ENCODE peak calls at places on chromosomes 1 and 21, in ten cellular contexts. T is HT1080; C is AG09309; Y is neural progenitor cell; R is lung; O is neural crest cell; M is activated T-cell treated with anti-CD3 and anti-CD28 coated beads for 4 hours; J is activated naive CD8-positive, alpha-beta T cell treated with anti-CD3 and anti-CD28 coated beads, Interleukin-2, amount 50 U/mL, for 24 hours; U is substantia nigra; N is NCI-H460. H is an unnamed sample.

GRCh38 chr1:27306071-27306470 is 15.9 kb upstream of the TMEM222 start:
- DNase-seq in R (no peak), M (no peak), J (no peak), C (no peak), U (no peak), T (no peak), N (no peak), Y (no peak), O (no peak), H (no peak)

GRCh38 chr1:218069180-218069579 is 215.9 kb upstream of the RRP15 start:
- DNase-seq in Y (no peak), U (no peak), O (no peak), R (no peak), J (no peak), N (no peak), C (no peak), T (no peak), M (no peak), H (no peak)

GRCh38 chr1:155295183-155295941 is 5.9 kb downstream of the PKLR start:
- DNase-seq in R (no peak), M (no peak), O (no peak), C (no peak), J (no peak), Y (no peak), T (no peak), N (no peak), U (no peak), H (no peak)

GRCh38 chr1:86940599-86940998 is 26.2 kb downstream of the HS2ST1 start:
- DNase-seq in Y (no peak), U (no peak), N (no peak), C (no peak), M (no peak), R (no peak), J (no peak), O (no peak), T (no peak), H (no peak)

GRCh38 chr1:175192111-175192629 is 406 bp downstream of the KIAA0040 start:
- DNase-seq in U (no peak), M (no peak), T (no peak), C (no peak), Y (peak), J (peak), R (peak), O (no peak), N (no peak), H (peak)

GRCh38 chr1:32336963-32337675 is 1.1 kb upstream of the MARCKSL1 start:
- DNase-seq in U (no peak), O (no peak), R (peak), J (peak), N (no peak), M (no peak), T (peak), C (no peak), Y (no peak), H (peak)

GRCh38 chr21:31911138-31911907 is 38.5 kb downstream of the HUNK start:
- DNase-seq in J (no peak), N (no peak), Y (no peak), M (no peak), C (peak), R (no peak), T (peak), U (no peak), O (no peak), H (no peak)

GRCh38 chr1:167923324-167924039 is 9.5 kb upstream of the ADCY10 start:
- DNase-seq in Y (no peak), C (no peak), R (no peak), O (no peak), N (no peak), U (no peak), J (no peak), M (no peak), T (no peak), H (no peak)

GRCh38 chr1:53341961-53342707 is 14.3 kb upstream of the LRP8 start:
- DNase-seq in T (no peak), Y (no peak), C (no peak), O (no peak), M (no peak), J (no peak), U (no peak), N (no peak), R (no peak), H (no peak)

GRCh38 chr1:196361112-196361714 is 247.0 kb downstream of the KCNT2 start:
- DNase-seq in J (no peak), N (no peak), T (peak), Y (no peak), M (no peak), R (no peak), O (no peak), C (no peak), U (no peak), H (no peak)

GRCh38 chr1:10553124-10553523 is 78.4 kb downstream of the PEX14 start:
- DNase-seq in R (no peak), O (no peak), T (no peak), J (no peak), U (no peak), Y (no peak), C (no peak), M (no peak), N (no peak), H (no peak)

GRCh38 chr1:64901663-64902062 is 64.7 kb downstream of the JAK1 start:
- DNase-seq in U (no peak), N (no peak), J (no peak), R (no peak), M (no peak), O (no peak), C (no peak), Y (no peak), T (no peak), H (no peak)

GRCh38 chr1:222627232-222627631 is 9.3 kb downstream of the MIA3 start:
- DNase-seq in Y (no peak), R (no peak), C (peak), U (no peak), O (no peak), N (no peak), T (peak), J (no peak), M (no peak), H (no peak)

GRCh38 chr1:184160236-184160635 is 108.7 kb downstream of the TSEN15 start:
- DNase-seq in O (no peak), T (peak), M (no peak), J (no peak), R (no peak), C (peak), U (no peak), Y (no peak), N (peak), H (no peak)

GRCh38 chr1:8317647-8318360 is at the start of gene SLC45A1:
- DNase-seq in R (peak), M (peak), Y (peak), T (no peak), U (peak), J (peak), C (no peak), N (peak), O (peak), H (peak)

GRCh38 chr1:37704966-37705365 is 12.7 kb downstream of the CDCA8 start:
- DNase-seq in Y (no peak), O (no peak), N (no peak), U (no peak), M (no peak), J (no peak), C (peak), R (no peak), T (no peak), H (no peak)

GRCh38 chr1:244863491-244864252 is 671 bp downstream of the HNRNPU start:
- DNase-seq in O (no peak), N (no peak), U (no peak), M (peak), J (peak), R (peak), Y (no peak), C (no peak), T (peak), H (peak)

GRCh38 chr1:236997361-236997760 is 6.9 kb downstream of the MT1HL1 start:
- DNase-seq in N (no peak), O (no peak), J (no peak), C (no peak), U (no peak), M (no peak), T (no peak), Y (no peak), R (no peak), H (no peak)

GRCh38 chr1:113488576-113489177 is 98.4 kb downstream of the MAGI3 start:
- DNase-seq in T (no peak), R (no peak), M (no peak), N (no peak), C (no peak), Y (peak), J (no peak), U (no peak), O (no peak), H (no peak)

GRCh38 chr1:85314726-85315125 is 38.3 kb upstream of the BCL10 start:
- DNase-seq in J (no peak), U (no peak), C (no peak), O (no peak), R (no peak), Y (no peak), M (no peak), T (no peak), N (no peak), H (no peak)

GRCh38 chr1:89566761-89567174 is 42.1 kb downstream of the LRRC8B start:
- DNase-seq in M (no peak), O (no peak), J (no peak), U (peak), T (no peak), Y (peak), N (no peak), C (no peak), R (no peak), H (peak)

GRCh38 chr1:100353988-100354387 is 1.7 kb downstream of the CDC14A start:
- DNase-seq in U (no peak), J (no peak), N (no peak), Y (peak), O (no peak), M (no peak), T (peak), R (no peak), C (no peak), H (no peak)

GRCh38 chr1:58189453-58189852 is 357.1 kb downstream of the OMA1 start:
- DNase-seq in N (no peak), C (no peak), R (no peak), M (no peak), J (no peak), Y (no peak), T (no peak), O (no peak), U (no peak), H (no peak)

GRCh38 chr1:84985365-84985764 is 11.5 kb downstream of the MCOLN2 start:
- DNase-seq in N (no peak), U (no peak), M (no peak), T (no peak), O (no peak), Y (no peak), R (no peak), C (no peak), J (no peak), H (no peak)

GRCh38 chr1:169345500-169345899 is 22.1 kb downstream of the NME7 start:
- DNase-seq in U (no peak), R (no peak), T (no peak), C (no peak), M (no peak), Y (no peak), O (no peak), N (no peak), J (no peak), H (no peak)

GRCh38 chr1:246724725-246725095 is 501 bp downstream of the SCCPDH start:
- DNase-seq in C (no peak), M (peak), N (peak), O (no peak), Y (peak), R (no peak), T (peak), U (peak), J (peak), H (peak)

GRCh38 chr1:174426153-174426552 is 21.6 kb upstream of the GPR52 start:
- DNase-seq in Y (no peak), M (no peak), R (no peak), C (no peak), U (no peak), N (no peak), O (no peak), J (no peak), T (no peak), H (no peak)

GRCh38 chr1:25042331-25042730 is 112.3 kb upstream of the RUNX3 start:
- DNase-seq in R (no peak), U (no peak), O (no peak), T (no peak), J (no peak), M (no peak), C (no peak), N (no peak), Y (no peak), H (no peak)

H was measured in K562.